ENCODE peak calls at places on chromosomes 6 and 20, in seven cellular contexts. I is iris pigment epithelial cell, U is mucosa of descending colon, C is sigmoid colon, B is HT1080, X is AG08396, A is COR-L47. J is an unnamed sample.

GRCh38 chr6:168210239-168211107 is 109.1 kb downstream of the DACT2 start:
- DNase-seq in I (no peak), U (no peak), C (peak; percentile 10), B (no peak), X (no peak), A (no peak), J (no peak)

GRCh38 chr6:2725364-2725988 is 25.2 kb downstream of the MYLK4 start:
- DNase-seq in I (no peak), U (no peak), C (no peak), B (no peak), X (no peak), A (no peak), J (no peak)

GRCh38 chr6:152575621-152576150 is 61.5 kb downstream of the SYNE1 start:
- DNase-seq in I (peak; percentile 89), U (no peak), C (no peak), B (no peak), X (peak; percentile 14), A (peak; percentile 1), J (no peak)

GRCh38 chr20:49775229-49775693 is 37.4 kb upstream of the SLC9A8 start:
- DNase-seq in I (peak; percentile 84), U (peak; percentile 79), C (peak; percentile 72), B (peak; percentile 95), X (peak; percentile 32), A (no peak), J (peak; percentile 66)

GRCh38 chr6:43009124-43009523 is 4.6 kb downstream of the MEA1 start:
- DNase-seq in I (peak; percentile 37), U (peak; percentile 62), C (no peak), B (peak; percentile 21), X (peak; percentile 56), A (peak; percentile 2), J (peak; percentile 76)

GRCh38 chr6:120918137-120918536 is 416.1 kb downstream of the TBC1D32 start:
- DNase-seq in I (no peak), U (no peak), C (no peak), B (no peak), X (no peak), A (no peak), J (no peak)

GRCh38 chr20:59977086-59977485 is 18.9 kb downstream of the CDH26 start:
- DNase-seq in I (no peak), U (no peak), C (no peak), B (no peak), X (no peak), A (no peak), J (no peak)

GRCh38 chr6:136717297-136717990 is 74.8 kb downstream of the MAP3K5 start:
- DNase-seq in I (no peak), U (no peak), C (no peak), B (no peak), X (no peak), A (no peak), J (no peak)

GRCh38 chr6:137111296-137112066 is 62.0 kb downstream of the IL22RA2 start:
- DNase-seq in I (no peak), U (no peak), C (no peak), B (no peak), X (no peak), A (no peak), J (no peak)

GRCh38 chr6:146915671-146916127 is 288.5 kb upstream of the STXBP5 start:
- DNase-seq in I (peak; percentile 46), U (no peak), C (no peak), B (peak; percentile 87), X (no peak), A (no peak), J (no peak)

GRCh38 chr20:34948030-34948429 is 7.6 kb downstream of the GSS start:
- DNase-seq in I (peak; percentile 92), U (no peak), C (no peak), B (peak; percentile 60), X (peak; percentile 76), A (no peak), J (no peak)

GRCh38 chr6:46331461-46331860 is 159.8 kb downstream of the RCAN2 start:
- DNase-seq in I (peak; percentile 68), U (no peak), C (no peak), B (no peak), X (no peak), A (no peak), J (no peak)

GRCh38 chr6:4910060-4910746 is 93.6 kb downstream of the RPP40 start:
- DNase-seq in I (no peak), U (peak; percentile 36), C (no peak), B (no peak), X (no peak), A (peak; percentile 66), J (no peak)

GRCh38 chr6:169176361-169176991 is 77.2 kb downstream of the THBS2 start:
- DNase-seq in I (no peak), U (no peak), C (no peak), B (no peak), X (no peak), A (no peak), J (no peak)

GRCh38 chr20:32535953-32536823 is 48.9 kb downstream of the NOL4L start:
- DNase-seq in I (no peak), U (peak; percentile 81), C (no peak), B (no peak), X (peak; percentile 63), A (peak; percentile 95), J (peak; percentile 86)

GRCh38 chr20:50144362-50144761 is 9.2 kb downstream of the PEDS1 start:
- DNase-seq in I (peak; percentile 99), U (no peak), C (peak; percentile 89), B (peak; percentile 77), X (peak; percentile 81), A (no peak), J (peak; percentile 79)

GRCh38 chr20:63087872-63088680 is 81.3 kb upstream of the BHLHE23 start:
- DNase-seq in I (no peak), U (no peak), C (peak; percentile 49), B (no peak), X (no peak), A (peak; percentile 84), J (no peak)

GRCh38 chr6:124958759-124959354 is 3.4 kb upstream of the RNF217 start:
- DNase-seq in I (peak; percentile 76), U (no peak), C (no peak), B (peak; percentile 83), X (no peak), A (no peak), J (no peak)

GRCh38 chr6:31920803-31921202 is 6.7 kb upstream of the C2 start:
- DNase-seq in I (no peak), U (no peak), C (no peak), B (no peak), X (no peak), A (no peak), J (no peak)

GRCh38 chr20:63973636-63974401 is 4.1 kb upstream of the ZNF512B start:
- DNase-seq in I (peak; percentile 78), U (peak; percentile 88), C (peak; percentile 93), B (peak; percentile 82), X (peak; percentile 94), A (peak; percentile 75), J (peak; percentile 92)

GRCh38 chr20:41138527-41139226 is 1.3 kb downstream of the PLCG1 start:
- DNase-seq in I (peak; percentile 24), U (peak; percentile 41), C (no peak), B (no peak), X (peak; percentile 37), A (no peak), J (no peak)

GRCh38 chr20:4217349-4217761 is 202.0 kb upstream of the RNF24 start:
- DNase-seq in I (no peak), U (peak; percentile 69), C (no peak), B (no peak), X (peak; percentile 50), A (no peak), J (no peak)

GRCh38 chr6:43806041-43806757 is 36.2 kb downstream of the VEGFA start:
- DNase-seq in I (no peak), U (peak; percentile 90), C (no peak), B (no peak), X (no peak), A (no peak), J (no peak)

J was measured in right cardiac atrium.